ENCODE peak calls at places on chromosome 3, in eight cellular contexts. P is transverse colon, N is PC-3, M is psoas muscle, V is pancreas, Z is tibial nerve, I is endothelial cell of umbilical vein, E is endodermal cell. D is an unnamed sample. For H3K4me1, the result is how much of the 10 kb centered on the place peaks cover.

GRCh38 chr3:128426128-128426921 is 40.4 kb downstream of the DNAJB8 start:
- DNase-seq in P (peak), N (peak), M (no peak), V (peak), Z (no peak), I (peak), E (peak), D (peak)

GRCh38 chr3:172201136-172201989 is 162.0 kb downstream of the FNDC3B start:
- DNase-seq in P (peak), N (no peak), M (peak), V (peak), Z (peak), I (peak), E (no peak), D (peak)

GRCh38 chr3:117926819-117927218 is 1107.8 kb downstream of the IGSF11 start:
- DNase-seq in P (no peak), N (no peak), M (no peak), V (no peak), Z (no peak), I (no peak), E (no peak), D (no peak)

GRCh38 chr3:63478962-63479660 is 173.4 kb upstream of the SNTN start:
- DNase-seq in P (no peak), N (no peak), M (no peak), V (no peak), Z (no peak), I (no peak), E (no peak), D (peak)

GRCh38 chr3:64174328-64174727 is 50.9 kb downstream of the PRICKLE2 start:
- DNase-seq in P (no peak), N (peak), M (no peak), V (no peak), Z (no peak), I (no peak), E (no peak), D (no peak)

GRCh38 chr3:112000971-112001370 is 2.2 kb downstream of the TAGLN3 start:
- DNase-seq in P (no peak), N (no peak), M (no peak), V (no peak), Z (no peak), I (no peak), E (no peak), D (no peak)

GRCh38 chr3:125052671-125053303 is 3.0 kb downstream of the HEG1 start:
- DNase-seq in P (no peak), N (peak), M (peak), V (no peak), Z (no peak), I (peak), E (peak), D (no peak)

GRCh38 chr3:354433-354832 is 157.9 kb downstream of the CHL1 start:
- DNase-seq in P (peak), N (peak), M (no peak), V (peak), Z (no peak), I (peak), E (peak), D (no peak)

GRCh38 chr3:151230644-151231043 is 27.6 kb upstream of the GPR171 start:
- DNase-seq in P (no peak), N (no peak), M (no peak), V (no peak), Z (no peak), I (no peak), E (no peak), D (no peak)
- TF ChIP-seq CTCF in P (no peak), N (no peak), M (no peak), V (no peak), Z (no peak), I (no peak), E (no peak), D (no peak)

DNA sequence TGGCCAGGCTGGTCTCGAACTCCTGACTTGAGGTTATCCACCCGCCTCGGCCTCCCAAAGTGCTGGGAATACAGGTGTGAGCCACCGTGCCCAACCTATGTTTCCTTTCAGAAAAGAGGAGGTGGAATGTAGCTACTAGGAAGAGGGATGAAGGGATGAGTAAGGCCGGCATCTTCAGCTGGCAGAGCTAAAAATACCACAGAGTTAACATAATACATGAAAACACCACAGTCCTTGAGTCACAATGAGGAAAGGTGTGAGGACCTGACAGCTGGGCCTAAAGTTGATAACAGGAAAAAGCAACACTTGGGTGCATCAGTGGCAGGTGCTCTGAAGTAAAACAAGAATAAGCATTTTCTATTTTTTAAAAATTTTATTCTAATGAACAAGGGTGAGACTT is 392.2 kb downstream of the DIPK2A start:
- DNase-seq in P (no peak), N (no peak), M (no peak), V (no peak), Z (no peak), I (no peak), E (no peak), D (no peak)
- H3K4me1 ChIP-seq in P (under half), N (under half), M (under half), V (under half), Z (under half), I (under half), E (under half), D (under half)

GRCh38 chr3:155194973-155195372 is 98.5 kb downstream of the STRIT1 start:
- DNase-seq in P (no peak), N (no peak), M (no peak), V (no peak), Z (no peak), I (no peak), E (peak), D (no peak)
- TF ChIP-seq CTCF in P (no peak), N (no peak), M (no peak), V (no peak), Z (no peak), I (no peak), E (peak), D (no peak)

DNA sequence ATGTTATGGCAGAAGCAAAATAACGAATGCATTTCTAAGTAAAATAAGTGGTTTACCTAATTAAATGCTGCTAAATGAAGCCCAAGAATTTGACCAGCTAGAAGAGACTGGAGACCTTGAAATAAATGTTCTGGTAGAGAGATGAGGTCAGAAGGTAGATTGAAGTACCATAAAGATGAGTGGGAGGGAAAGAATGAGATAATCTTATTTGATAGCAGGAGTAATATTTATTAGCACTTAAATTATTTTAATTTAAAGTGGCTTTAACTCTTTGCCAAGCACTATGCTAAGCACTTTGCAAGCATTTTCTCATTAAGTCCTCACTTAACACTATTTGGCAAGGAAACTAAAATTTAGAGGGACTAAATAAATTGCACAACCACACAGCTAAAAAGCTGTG is 314.9 kb upstream of the CCDC54 start:
- DNase-seq in P (no peak), N (no peak), M (no peak), V (no peak), Z (no peak), I (no peak), E (no peak), D (no peak)
- H3K4me1 ChIP-seq in P (under half), N (under half), M (under half), V (under half), Z (under half), I (under half), E (under half), D (under half)

DNA sequence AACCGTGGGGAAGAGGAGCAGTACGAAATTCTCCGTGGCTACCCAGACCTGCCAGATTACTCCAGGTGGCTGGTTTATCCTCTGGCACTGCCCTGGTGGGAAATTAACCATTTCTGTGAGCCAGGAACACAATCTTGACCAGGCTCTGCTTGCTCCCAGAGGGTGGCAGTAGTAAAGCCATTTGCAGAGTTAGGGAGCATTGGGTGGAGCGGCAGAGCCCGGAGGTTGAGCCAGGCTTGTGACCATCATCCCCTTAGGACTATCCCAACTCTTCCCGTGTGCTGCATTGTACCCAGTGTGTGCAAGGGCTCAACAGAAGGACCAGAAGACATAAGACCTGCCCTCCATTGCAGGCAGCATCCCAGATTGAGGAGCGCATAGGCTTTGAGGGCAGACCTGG is 5.3 kb downstream of the KNG1 start:
- DNase-seq in P (no peak), N (peak), M (no peak), V (no peak), Z (no peak), I (no peak), E (peak), D (no peak)
- TF ChIP-seq CTCF in P (no peak), N (peak), M (no peak), V (no peak), Z (no peak), I (peak), E (peak), D (no peak)

DNA sequence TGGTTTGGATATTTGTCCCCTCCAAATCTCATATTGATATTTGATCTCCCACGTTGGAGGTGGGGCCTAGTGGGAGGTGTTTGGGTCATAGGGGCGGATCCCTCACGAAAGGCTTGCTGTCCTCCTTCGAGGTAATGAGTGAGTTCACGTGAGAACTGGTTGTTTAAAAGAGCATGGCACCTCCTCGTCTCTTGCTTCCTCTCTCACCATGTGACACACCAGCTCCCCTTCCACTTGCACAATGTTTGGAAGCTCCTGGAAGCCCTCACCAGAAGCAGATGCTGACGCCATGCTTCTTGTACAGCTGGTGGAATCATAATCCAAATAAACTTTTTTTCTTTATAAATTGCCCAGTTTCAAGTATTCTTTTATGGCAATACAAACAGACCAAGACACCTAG is 38.6 kb downstream of the RFTN1 start:
- DNase-seq in P (no peak), N (no peak), M (no peak), V (no peak), Z (no peak), I (no peak), E (no peak), D (no peak)
- H3K4me1 ChIP-seq in P (under half), N (under half), M (under half), V (under half), Z (under half), I (under half), E (under half), D (under half)

GRCh38 chr3:25045291-25045690 is 382.8 kb upstream of the RARB start:
- DNase-seq in P (peak), N (no peak), M (no peak), V (no peak), Z (no peak), I (peak), E (no peak), D (no peak)
- TF ChIP-seq CTCF in P (no peak), N (no peak), M (no peak), V (no peak), Z (no peak), I (no peak), E (no peak), D (no peak)

D was measured in ovary.